ENCODE peak calls at places on chromosomes 4 and X, in five cellular contexts. One of them, this sample, is unnamed.

GRCh38 chr4:94171616-94172015 is 36.0 kb upstream of the SMARCAD1 start:
- DNase-seq in CD8-positive, alpha-beta memory T cell: no peak
- DNase-seq in fibroblast of lung: no peak
- DNase-seq in CD4-positive, alpha-beta T cell: no peak
- DNase-seq in tibial artery: no peak
- DNase-seq in this sample: no peak

GRCh38 chrX:108270739-108271396 is 167.4 kb downstream of the COL4A6 start:
- DNase-seq in CD8-positive, alpha-beta memory T cell: no peak
- DNase-seq in CD4-positive, alpha-beta T cell: no peak
- DNase-seq in tibial artery: no peak
- DNase-seq in fibroblast of lung: peak; percentile 80
- DNase-seq in this sample: no peak

GRCh38 chrX:25049347-25049746 is 33.6 kb upstream of the ARX start:
- DNase-seq in CD4-positive, alpha-beta T cell: no peak
- DNase-seq in tibial artery: no peak
- DNase-seq in fibroblast of lung: peak; percentile 20
- DNase-seq in CD8-positive, alpha-beta memory T cell: no peak
- DNase-seq in this sample: no peak

GRCh38 chrX:13149702-13150101 is 105.3 kb upstream of the FAM9C start:
- DNase-seq in CD4-positive, alpha-beta T cell: no peak
- DNase-seq in fibroblast of lung: no peak
- DNase-seq in CD8-positive, alpha-beta memory T cell: no peak
- DNase-seq in tibial artery: no peak
- DNase-seq in this sample: no peak

GRCh38 chrX:12210196-12210815 is 72.0 kb downstream of the FRMPD4 start:
- DNase-seq in tibial artery: peak; percentile 22
- DNase-seq in fibroblast of lung: peak; percentile 72
- DNase-seq in CD8-positive, alpha-beta memory T cell: no peak
- DNase-seq in CD4-positive, alpha-beta T cell: no peak
- DNase-seq in this sample: no peak

GRCh38 chr4:74410272-74410671 is 34.7 kb upstream of the AREG start:
- DNase-seq in CD4-positive, alpha-beta T cell: no peak
- DNase-seq in fibroblast of lung: peak; percentile 66
- DNase-seq in CD8-positive, alpha-beta memory T cell: no peak
- DNase-seq in tibial artery: no peak
- DNase-seq in this sample: no peak

GRCh38 chrX:15405846-15406245 is 21.6 kb upstream of the VEGFD start:
- DNase-seq in CD8-positive, alpha-beta memory T cell: no peak
- DNase-seq in fibroblast of lung: no peak
- DNase-seq in tibial artery: no peak
- DNase-seq in CD4-positive, alpha-beta T cell: no peak
- DNase-seq in this sample: no peak

GRCh38 chrX:134670241-134670811 is 12.1 kb upstream of the PLAC1 start:
- DNase-seq in CD4-positive, alpha-beta T cell: no peak
- DNase-seq in tibial artery: no peak
- DNase-seq in CD8-positive, alpha-beta memory T cell: no peak
- DNase-seq in fibroblast of lung: peak; percentile 92
- DNase-seq in this sample: no peak

GRCh38 chrX:67094061-67094460 is 449.8 kb upstream of the AR start:
- DNase-seq in CD8-positive, alpha-beta memory T cell: no peak
- DNase-seq in CD4-positive, alpha-beta T cell: no peak
- DNase-seq in tibial artery: no peak
- DNase-seq in fibroblast of lung: no peak
- DNase-seq in this sample: no peak

GRCh38 chr4:23084559-23085248 is 392.0 kb downstream of the GBA3 start:
- DNase-seq in fibroblast of lung: peak; percentile 56
- DNase-seq in tibial artery: no peak
- DNase-seq in CD8-positive, alpha-beta memory T cell: no peak
- DNase-seq in CD4-positive, alpha-beta T cell: no peak
- DNase-seq in this sample: no peak

GRCh38 chr4:138647433-138647832 is 368.1 kb upstream of the NOCT start:
- DNase-seq in CD8-positive, alpha-beta memory T cell: no peak
- DNase-seq in tibial artery: no peak
- DNase-seq in fibroblast of lung: no peak
- DNase-seq in CD4-positive, alpha-beta T cell: no peak
- DNase-seq in this sample: no peak

GRCh38 chr4:147586637-147587036 is 30.6 kb upstream of the TMEM184C start:
- DNase-seq in CD8-positive, alpha-beta memory T cell: no peak
- DNase-seq in fibroblast of lung: no peak
- DNase-seq in CD4-positive, alpha-beta T cell: no peak
- DNase-seq in tibial artery: no peak
- DNase-seq in this sample: no peak

GRCh38 chr4:3529363-3529762 is 2.9 kb downstream of the LRPAP1 start:
- DNase-seq in CD4-positive, alpha-beta T cell: no peak
- DNase-seq in fibroblast of lung: no peak
- DNase-seq in tibial artery: peak; percentile 61
- DNase-seq in CD8-positive, alpha-beta memory T cell: no peak
- DNase-seq in this sample: no peak

GRCh38 chr4:677431-678293 is 3.3 kb downstream of the MYL5 start:
- DNase-seq in tibial artery: no peak
- DNase-seq in CD4-positive, alpha-beta T cell: no peak
- DNase-seq in CD8-positive, alpha-beta memory T cell: no peak
- DNase-seq in fibroblast of lung: no peak
- DNase-seq in this sample: no peak

GRCh38 chr4:48620093-48620492 is 130.0 kb downstream of the ZAR1 start:
- DNase-seq in CD8-positive, alpha-beta memory T cell: no peak
- DNase-seq in fibroblast of lung: no peak
- DNase-seq in tibial artery: no peak
- DNase-seq in CD4-positive, alpha-beta T cell: no peak
- DNase-seq in this sample: no peak

GRCh38 chr4:3062466-3062865 is 11.9 kb downstream of the HTT-AS start:
- DNase-seq in tibial artery: no peak
- DNase-seq in CD8-positive, alpha-beta memory T cell: no peak
- DNase-seq in CD4-positive, alpha-beta T cell: no peak
- DNase-seq in fibroblast of lung: peak; percentile 83
- DNase-seq in this sample: no peak

GRCh38 chrX:1807301-1807731 is 192.5 kb downstream of the ASMT start:
- DNase-seq in CD4-positive, alpha-beta T cell: no peak
- DNase-seq in fibroblast of lung: peak; percentile 33
- DNase-seq in tibial artery: no peak
- DNase-seq in CD8-positive, alpha-beta memory T cell: no peak
- DNase-seq in this sample: peak; percentile 1

GRCh38 chrX:38347136-38347535 is 5.3 kb upstream of the OTC start:
- DNase-seq in tibial artery: no peak
- DNase-seq in CD4-positive, alpha-beta T cell: no peak
- DNase-seq in CD8-positive, alpha-beta memory T cell: no peak
- DNase-seq in fibroblast of lung: peak; percentile 78
- DNase-seq in this sample: peak; percentile 0

GRCh38 chr4:608236-608635 is 17.1 kb upstream of the PDE6B start:
- DNase-seq in CD8-positive, alpha-beta memory T cell: no peak
- DNase-seq in CD4-positive, alpha-beta T cell: no peak
- DNase-seq in fibroblast of lung: no peak
- DNase-seq in tibial artery: no peak
- DNase-seq in this sample: no peak

GRCh38 chr4:184268574-184269160 is 51.0 kb upstream of the ENPP6 start:
- DNase-seq in CD4-positive, alpha-beta T cell: no peak
- DNase-seq in tibial artery: no peak
- DNase-seq in CD8-positive, alpha-beta memory T cell: no peak
- DNase-seq in fibroblast of lung: no peak
- DNase-seq in this sample: no peak

GRCh38 chrX:14997271-14997670 is 124.0 kb downstream of the MOSPD2 start:
- DNase-seq in CD4-positive, alpha-beta T cell: no peak
- DNase-seq in fibroblast of lung: no peak
- DNase-seq in CD8-positive, alpha-beta memory T cell: no peak
- DNase-seq in tibial artery: no peak
- DNase-seq in this sample: no peak

GRCh38 chr4:180688480-180688879 is 1554.7 kb upstream of the TENM3 start:
- DNase-seq in CD4-positive, alpha-beta T cell: no peak
- DNase-seq in CD8-positive, alpha-beta memory T cell: no peak
- DNase-seq in tibial artery: no peak
- DNase-seq in fibroblast of lung: peak; percentile 7
- DNase-seq in this sample: no peak

GRCh38 chr4:2459589-2460349 is 9.1 kb upstream of the RNF4 start:
- DNase-seq in tibial artery: no peak
- DNase-seq in fibroblast of lung: no peak
- DNase-seq in CD8-positive, alpha-beta memory T cell: no peak
- DNase-seq in CD4-positive, alpha-beta T cell: no peak
- DNase-seq in this sample: no peak

GRCh38 chrX:121307441-121307840 is 260.0 kb downstream of the GLUD2 start:
- DNase-seq in tibial artery: no peak
- DNase-seq in CD8-positive, alpha-beta memory T cell: no peak
- DNase-seq in fibroblast of lung: peak; percentile 35
- DNase-seq in CD4-positive, alpha-beta T cell: no peak
- DNase-seq in this sample: no peak

GRCh38 chrX:69149466-69150293 is 15.6 kb downstream of the PJA1 start:
- DNase-seq in fibroblast of lung: no peak
- DNase-seq in CD8-positive, alpha-beta memory T cell: no peak
- DNase-seq in CD4-positive, alpha-beta T cell: no peak
- DNase-seq in tibial artery: no peak
- DNase-seq in this sample: no peak

GRCh38 chr4:124710911-124711310 is 1.6 kb downstream of the ANKRD50 start:
- DNase-seq in CD4-positive, alpha-beta T cell: no peak
- DNase-seq in CD8-positive, alpha-beta memory T cell: no peak
- DNase-seq in tibial artery: no peak
- DNase-seq in fibroblast of lung: peak; percentile 27
- DNase-seq in this sample: no peak

GRCh38 chrX:155534800-155535199 is 76.4 kb upstream of the F8A3 start:
- DNase-seq in CD4-positive, alpha-beta T cell: no peak
- DNase-seq in tibial artery: no peak
- DNase-seq in CD8-positive, alpha-beta memory T cell: no peak
- DNase-seq in fibroblast of lung: no peak
- DNase-seq in this sample: no peak

GRCh38 chrX:21929209-21929608 is 11.3 kb upstream of the SMS start:
- DNase-seq in tibial artery: no peak
- DNase-seq in fibroblast of lung: no peak
- DNase-seq in CD4-positive, alpha-beta T cell: no peak
- DNase-seq in CD8-positive, alpha-beta memory T cell: no peak
- DNase-seq in this sample: no peak

GRCh38 chr4:89657931-89658700 is 178.8 kb downstream of the SNCA start:
- DNase-seq in CD8-positive, alpha-beta memory T cell: no peak
- DNase-seq in CD4-positive, alpha-beta T cell: no peak
- DNase-seq in tibial artery: no peak
- DNase-seq in fibroblast of lung: peak; percentile 25
- DNase-seq in this sample: no peak

GRCh38 chr4:186699881-186700397 is 23.7 kb downstream of the FAT1 start:
- DNase-seq in CD4-positive, alpha-beta T cell: no peak
- DNase-seq in fibroblast of lung: no peak
- DNase-seq in CD8-positive, alpha-beta memory T cell: no peak
- DNase-seq in tibial artery: peak; percentile 70
- DNase-seq in this sample: no peak

GRCh38 chr4:186698028-186698427 is 25.6 kb downstream of the FAT1 start:
- DNase-seq in tibial artery: no peak
- DNase-seq in fibroblast of lung: no peak
- DNase-seq in CD8-positive, alpha-beta memory T cell: no peak
- DNase-seq in CD4-positive, alpha-beta T cell: no peak
- DNase-seq in this sample: no peak

GRCh38 chr4:186698525-186698924 is 25.1 kb downstream of the FAT1 start:
- DNase-seq in CD8-positive, alpha-beta memory T cell: no peak
- DNase-seq in fibroblast of lung: no peak
- DNase-seq in CD4-positive, alpha-beta T cell: no peak
- DNase-seq in tibial artery: no peak
- DNase-seq in this sample: no peak

GRCh38 chr4:186700746-186701145 is 22.9 kb downstream of the FAT1 start:
- DNase-seq in CD8-positive, alpha-beta memory T cell: no peak
- DNase-seq in fibroblast of lung: peak; percentile 93
- DNase-seq in CD4-positive, alpha-beta T cell: no peak
- DNase-seq in tibial artery: peak; percentile 83
- DNase-seq in this sample: peak; percentile 39

DNA sequence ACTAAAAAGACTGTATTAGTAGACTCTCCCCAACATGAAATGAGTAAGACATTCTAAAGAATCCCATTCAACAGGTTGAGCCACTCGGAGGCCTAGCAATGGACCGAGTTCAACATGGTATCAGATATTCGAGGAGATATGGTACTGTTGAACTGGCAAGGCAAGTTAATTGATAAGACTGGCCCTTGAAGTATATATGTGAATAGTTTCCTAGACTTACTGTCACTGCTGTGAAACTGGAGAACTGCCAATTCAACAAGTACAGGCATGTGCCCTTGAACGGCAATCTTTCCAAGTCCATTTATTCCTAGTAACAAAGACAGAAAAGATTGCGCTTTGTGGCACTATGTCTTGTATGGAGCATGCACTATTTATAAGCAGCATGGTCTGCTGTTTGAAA is 24.4 kb downstream of the FAT1 start:
- DNase-seq in fibroblast of lung: peak; percentile 41
- DNase-seq in CD4-positive, alpha-beta T cell: no peak
- DNase-seq in CD8-positive, alpha-beta memory T cell: no peak
- DNase-seq in tibial artery: no peak
- DNase-seq in this sample: no peak
- H3K27ac ChIP-seq in fibroblast of lung: no peak overlapping the region
- H3K27ac ChIP-seq in CD4-positive, alpha-beta T cell: no peak overlapping the region
- H3K27ac ChIP-seq in CD8-positive, alpha-beta memory T cell: no peak overlapping the region
- H3K27ac ChIP-seq in tibial artery: peak overlapping the region; percentile 85
- H3K27ac ChIP-seq in this sample: no peak overlapping the region

GRCh38 chrX:136207546-136207945 is 43.7 kb downstream of the MAP7D3 start:
- DNase-seq in tibial artery: no peak
- DNase-seq in fibroblast of lung: no peak
- DNase-seq in CD4-positive, alpha-beta T cell: no peak
- DNase-seq in CD8-positive, alpha-beta memory T cell: no peak
- DNase-seq in this sample: no peak

GRCh38 chrX:136209751-136210150 is 41.4 kb downstream of the MAP7D3 start:
- DNase-seq in fibroblast of lung: no peak
- DNase-seq in tibial artery: no peak
- DNase-seq in CD4-positive, alpha-beta T cell: no peak
- DNase-seq in CD8-positive, alpha-beta memory T cell: no peak
- DNase-seq in this sample: no peak

GRCh38 chrX:136210243-136210642 is 41.0 kb downstream of the MAP7D3 start:
- DNase-seq in CD4-positive, alpha-beta T cell: no peak
- DNase-seq in fibroblast of lung: no peak
- DNase-seq in tibial artery: no peak
- DNase-seq in CD8-positive, alpha-beta memory T cell: no peak
- DNase-seq in this sample: no peak

GRCh38 chrX:136210806-136211205 is 40.4 kb downstream of the MAP7D3 start:
- DNase-seq in CD8-positive, alpha-beta memory T cell: no peak
- DNase-seq in fibroblast of lung: no peak
- DNase-seq in tibial artery: no peak
- DNase-seq in CD4-positive, alpha-beta T cell: no peak
- DNase-seq in this sample: no peak

GRCh38 chrX:136209016-136209738 is 42.0 kb downstream of the MAP7D3 start:
- DNase-seq in tibial artery: peak; percentile 58
- DNase-seq in CD8-positive, alpha-beta memory T cell: peak; percentile 27
- DNase-seq in CD4-positive, alpha-beta T cell: peak; percentile 30
- DNase-seq in fibroblast of lung: peak; percentile 45
- DNase-seq in this sample: no peak
- H3K27ac ChIP-seq in tibial artery: peak overlapping the region; percentile 81
- H3K27ac ChIP-seq in CD8-positive, alpha-beta memory T cell: no peak overlapping the region
- H3K27ac ChIP-seq in CD4-positive, alpha-beta T cell: no peak overlapping the region
- H3K27ac ChIP-seq in fibroblast of lung: peak overlapping the region; percentile 9
- H3K27ac ChIP-seq in this sample: no peak overlapping the region

GRCh38 chr4:152038238-152038637 is 277.4 kb upstream of the GATB start:
- DNase-seq in CD4-positive, alpha-beta T cell: no peak
- DNase-seq in tibial artery: no peak
- DNase-seq in fibroblast of lung: peak; percentile 86
- DNase-seq in CD8-positive, alpha-beta memory T cell: no peak
- DNase-seq in this sample: no peak
- H3K27ac ChIP-seq in CD4-positive, alpha-beta T cell: no peak overlapping the region
- H3K27ac ChIP-seq in tibial artery: peak overlapping the region; percentile 58
- H3K27ac ChIP-seq in fibroblast of lung: peak overlapping the region; percentile 64
- H3K27ac ChIP-seq in CD8-positive, alpha-beta memory T cell: no peak overlapping the region
- H3K27ac ChIP-seq in this sample: no peak overlapping the region

DNA sequence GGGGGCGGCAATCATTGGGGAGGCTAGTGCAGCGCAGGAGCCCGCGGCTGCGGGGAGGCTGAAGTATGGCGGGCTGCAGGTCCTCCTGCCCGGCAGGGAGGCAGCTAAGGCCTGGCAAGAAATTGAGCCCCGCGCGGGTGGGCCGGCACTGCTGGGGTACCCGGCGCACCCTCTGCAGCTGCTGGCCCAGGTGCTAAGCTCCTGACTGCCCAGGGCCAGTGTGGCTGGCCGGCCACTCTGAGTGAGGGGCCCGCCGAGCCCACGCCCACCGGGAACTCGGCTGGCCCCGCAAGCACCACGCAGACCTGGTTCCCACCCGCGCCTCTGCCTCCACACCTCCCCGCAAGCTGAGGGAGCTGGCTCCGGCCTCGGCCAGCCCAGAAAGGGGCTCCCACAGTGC is 94.9 kb downstream of the SLC39A8 start:
- DNase-seq in fibroblast of lung: no peak
- DNase-seq in tibial artery: no peak
- DNase-seq in CD4-positive, alpha-beta T cell: no peak
- DNase-seq in CD8-positive, alpha-beta memory T cell: no peak
- DNase-seq in this sample: no peak
- H3K27ac ChIP-seq in fibroblast of lung: no peak overlapping the region
- H3K27ac ChIP-seq in tibial artery: no peak overlapping the region
- H3K27ac ChIP-seq in CD4-positive, alpha-beta T cell: no peak overlapping the region
- H3K27ac ChIP-seq in CD8-positive, alpha-beta memory T cell: no peak overlapping the region
- H3K27ac ChIP-seq in this sample: no peak overlapping the region

This sample was measured in substantia nigra.